ENCODE peak calls at places on chromosomes 11 and 22, in four cellular contexts. F, W, U and E are unnamed samples.
A peak's percentile ranks its signal among the peaks of the same experiment; 100 is the strongest.

GRCh38 chr11:56521955-56522354 is 21.1 kb downstream of the OR5M11 start:
- DNase-seq in F (no peak), W (no peak), U (peak; percentile 2), E (no peak)

GRCh38 chr11:42772886-42773285 is 538.9 kb upstream of the API5 start:
- DNase-seq in F (no peak), W (no peak), U (no peak), E (no peak)

GRCh38 chr11:69563946-69564780 is 76.8 kb upstream of the CCND1 start:
- DNase-seq in F (no peak), W (no peak), U (peak; percentile 22), E (no peak)

GRCh38 chr11:78763664-78764063 is 189.0 kb upstream of the NARS2 start:
- DNase-seq in F (no peak), W (no peak), U (no peak), E (no peak)

GRCh38 chr11:1304376-1304775 is 5.1 kb downstream of the TOLLIP start:
- DNase-seq in F (no peak), W (no peak), U (peak; percentile 81), E (no peak)

GRCh38 chr11:133492895-133493294 is 39.4 kb downstream of the OPCML start:
- DNase-seq in F (no peak), W (no peak), U (no peak), E (no peak)

GRCh38 chr11:11510939-11511338 is 110.9 kb downstream of the GALNT18 start:
- DNase-seq in F (no peak), W (no peak), U (no peak), E (no peak)

GRCh38 chr11:46930089-46930488 is 6.5 kb upstream of the CSTPP1 start:
- DNase-seq in F (no peak), W (no peak), U (peak; percentile 34), E (no peak)

GRCh38 chr11:45095691-45096010 is 50.8 kb upstream of the PRDM11 start:
- DNase-seq in F (no peak), W (no peak), U (no peak), E (no peak)

GRCh38 chr11:124551987-124552386 is 8.5 kb upstream of the OR8B12 start:
- DNase-seq in F (no peak), W (no peak), U (no peak), E (no peak)

GRCh38 chr11:118572914-118573550 is 823 bp downstream of the ARCN1 start:
- DNase-seq in F (peak; percentile 79), W (peak; percentile 15), U (peak; percentile 27), E (peak; percentile 20)

GRCh38 chr11:128453444-128454336 is 133.7 kb downstream of the ETS1 start:
- DNase-seq in F (no peak), W (no peak), U (no peak), E (no peak)

GRCh38 chr22:49373289-49373666 is 454.4 kb downstream of the BRD1 start:
- DNase-seq in F (no peak), W (no peak), U (no peak), E (no peak)

GRCh38 chr22:36764060-36764459 is 11.9 kb downstream of the IFT27 start:
- DNase-seq in F (no peak), W (no peak), U (no peak), E (no peak)

GRCh38 chr11:44615913-44616806 is 50.7 kb downstream of the CD82 start:
- DNase-seq in F (no peak), W (no peak), U (no peak), E (no peak)

GRCh38 chr11:27083782-27084181 is 43.2 kb downstream of the BBOX1 start:
- DNase-seq in F (no peak), W (no peak), U (no peak), E (no peak)

GRCh38 chr22:29625090-29625825 is 21.8 kb downstream of the NF2 start:
- DNase-seq in F (peak; percentile 44), W (no peak), U (peak; percentile 62), E (peak; percentile 73)

GRCh38 chr11:11584446-11584810 is 37.4 kb downstream of the GALNT18 start:
- DNase-seq in F (no peak), W (no peak), U (no peak), E (no peak)

GRCh38 chr22:49685686-49686085 is 142.0 kb downstream of the BRD1 start:
- DNase-seq in F (no peak), W (no peak), U (no peak), E (no peak)

GRCh38 chr11:9030601-9031000 is 26.8 kb upstream of the NRIP3 start:
- DNase-seq in F (no peak), W (no peak), U (no peak), E (no peak)

GRCh38 chr11:88552377-88553029 is 215.0 kb upstream of the CTSC start:
- DNase-seq in F (peak; percentile 59), W (peak; percentile 12), U (peak; percentile 39), E (peak; percentile 65)

DNA sequence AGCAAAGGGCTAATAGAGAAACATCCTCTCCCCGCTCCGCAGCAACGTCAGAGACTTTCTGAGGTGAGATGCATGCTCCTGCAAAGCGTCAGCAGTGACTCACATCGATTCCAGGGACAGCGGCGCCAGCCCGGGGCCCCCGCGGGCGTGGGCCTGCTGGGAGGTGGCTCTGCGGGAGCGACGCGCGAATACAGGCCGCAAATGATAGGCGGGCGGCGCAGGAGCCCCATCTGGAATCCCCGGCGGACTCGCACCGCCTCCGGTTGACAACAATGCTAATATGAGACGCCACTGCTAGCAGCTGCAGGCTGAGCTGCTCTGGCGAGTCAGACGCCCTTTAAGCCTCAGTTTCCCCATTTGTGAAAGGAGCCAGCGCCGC is 557 bp downstream of the RANGAP1 start:
- DNase-seq in F (peak; percentile 69), W (no peak), U (peak; percentile 56), E (peak; percentile 62)
- TF ChIP-seq TARDBP in F (no peak), W (no peak), U (no peak), E (no peak)

GRCh38 chr11:72075109-72075508 is 5.2 kb downstream of the NUMA1 start:
- DNase-seq in F (no peak), W (no peak), U (no peak), E (no peak)

GRCh38 chr11:72070486-72070885 is 9.9 kb downstream of the NUMA1 start:
- DNase-seq in F (no peak), W (no peak), U (no peak), E (no peak)

GRCh38 chr11:72069200-72069599 is 11.1 kb downstream of the NUMA1 start:
- DNase-seq in F (no peak), W (no peak), U (no peak), E (no peak)

GRCh38 chr11:72069787-72070251 is 10.5 kb downstream of the NUMA1 start:
- DNase-seq in F (peak; percentile 27), W (no peak), U (peak; percentile 33), E (no peak)

DNA sequence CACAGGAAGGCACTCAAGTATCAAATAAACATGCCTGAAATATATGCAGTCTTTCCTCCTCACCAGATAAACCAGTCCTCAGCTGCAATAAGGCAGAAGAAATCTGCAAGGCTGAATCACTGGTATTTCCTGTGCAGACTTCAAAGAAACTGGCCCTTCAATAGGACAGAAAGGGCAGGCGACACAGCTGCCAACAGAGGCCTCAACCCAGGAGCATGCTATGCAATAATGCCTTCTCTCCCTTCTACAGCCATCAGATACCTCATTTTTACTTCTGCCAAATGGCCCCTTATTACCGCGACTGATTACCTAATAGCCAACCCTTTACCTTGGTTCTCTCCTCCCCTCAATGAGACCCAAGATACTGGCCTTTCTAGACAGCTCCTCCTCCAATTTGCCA is 8.0 kb downstream of the NUMA1 start:
- DNase-seq in F (no peak), W (no peak), U (peak; percentile 44), E (no peak)
- TF ChIP-seq SP1 in F (no peak), W (no peak), U (no peak), E (no peak)

DNA sequence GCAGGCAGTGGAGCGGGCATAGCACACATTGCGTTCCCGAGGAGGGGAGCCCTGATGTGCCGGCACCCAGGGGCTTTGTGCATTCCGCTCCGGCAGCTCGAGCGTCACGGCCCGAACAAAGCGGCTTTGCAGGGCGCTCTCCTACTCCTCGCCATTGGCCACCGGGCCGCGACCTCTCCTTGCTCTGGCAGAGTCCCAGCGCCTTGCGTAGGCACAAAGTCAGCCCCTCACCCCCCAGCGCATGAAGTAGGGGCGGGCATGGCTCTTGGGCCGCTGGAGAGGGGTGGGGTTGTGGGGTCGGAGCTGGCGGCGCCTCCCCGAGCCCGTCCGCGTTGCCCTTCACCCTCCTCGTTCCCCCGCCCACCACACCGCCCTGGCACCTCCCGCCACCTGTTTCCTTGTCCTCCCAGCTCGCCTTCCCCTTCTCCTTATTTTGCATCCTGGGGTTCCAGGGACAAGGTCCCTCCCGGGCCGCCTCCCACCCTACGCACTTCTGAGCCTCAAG is 781 bp upstream of the PPARA start:
- DNase-seq in F (peak; percentile 11), W (no peak), U (no peak), E (no peak)
- TF ChIP-seq TARDBP in F (no peak), W (no peak), U (no peak), E (no peak)

DNA sequence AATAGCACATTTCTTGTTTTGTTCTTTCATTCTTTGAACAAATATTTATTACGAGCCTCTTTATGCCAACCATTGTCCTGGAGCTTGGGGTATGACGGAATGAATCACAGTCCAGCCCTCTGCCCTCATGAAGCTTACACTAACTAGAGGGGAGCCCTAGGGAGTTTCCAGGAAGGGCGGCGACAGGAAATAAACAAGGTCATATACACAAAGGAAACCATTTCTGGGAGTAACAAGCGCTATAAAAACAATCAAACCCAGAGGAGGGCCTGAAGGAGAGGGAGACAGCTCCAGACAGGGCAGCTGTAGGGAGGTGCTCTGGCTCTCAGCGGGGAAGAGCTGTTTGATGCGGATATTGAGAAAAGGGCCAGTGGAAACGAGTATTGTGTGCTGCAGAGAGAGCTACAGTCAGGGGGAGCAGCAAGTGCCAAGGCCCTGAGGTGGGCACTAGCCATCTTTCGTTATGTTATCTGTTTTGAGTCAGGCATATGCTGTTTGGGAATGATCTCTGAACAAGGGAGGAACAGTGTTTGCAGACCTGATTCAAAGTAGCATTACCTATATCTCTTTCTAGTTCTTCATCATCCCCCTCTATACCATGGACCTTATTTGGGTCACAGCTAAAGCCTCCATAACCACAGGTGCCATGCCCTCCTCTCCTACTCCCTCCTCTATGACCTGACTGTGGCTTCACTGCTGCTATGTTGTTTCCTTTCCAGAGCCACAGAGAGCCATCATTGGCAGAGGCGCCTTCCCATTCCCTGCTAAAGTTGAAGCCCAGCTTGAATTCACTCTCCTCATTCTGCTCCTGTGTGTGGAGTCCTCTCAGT is 15.3 kb upstream of the ZBTB16 start:
- DNase-seq in F (no peak), W (no peak), U (no peak), E (peak; percentile 23)
- TF ChIP-seq SP1 in F (no peak), W (no peak), U (no peak), E (no peak)